ENCODE peak calls at places on chromosome 6, in four cellular contexts. O, G, J and K are unnamed samples.

GRCh38 chr6:131782764-131783163 is 25.1 kb upstream of the ENPP1 start:
- DNase-seq in O (no peak), G (no peak), J (no peak), K (no peak)

GRCh38 chr6:3351105-3351676 is 92.4 kb downstream of the PSMG4 start:
- DNase-seq in O (no peak), G (no peak), J (no peak), K (no peak)

GRCh38 chr6:39188577-39188976 is 40.7 kb downstream of the KCNK5 start:
- DNase-seq in O (no peak), G (no peak), J (no peak), K (no peak)

GRCh38 chr6:72552938-72553337 is 68.9 kb upstream of the KCNQ5 start:
- DNase-seq in O (no peak), G (no peak), J (no peak), K (no peak)

GRCh38 chr6:44674226-44675155 is 287.0 kb downstream of the CDC5L start:
- DNase-seq in O (no peak), G (no peak), J (no peak), K (no peak)

GRCh38 chr6:10720229-10720959 is 2.5 kb upstream of the TMEM14C start:
- DNase-seq in O (peak; percentile 74), G (peak; percentile 22), J (no peak), K (peak; percentile 85)

GRCh38 chr6:18632670-18633410 is 245.7 kb downstream of the RNF144B start:
- DNase-seq in O (no peak), G (no peak), J (no peak), K (no peak)

GRCh38 chr6:100001915-100002388 is 7.9 kb upstream of the MCHR2 start:
- DNase-seq in O (peak; percentile 52), G (peak; percentile 52), J (no peak), K (peak; percentile 52)

GRCh38 chr6:11224966-11225463 is 7.5 kb downstream of the NEDD9 start:
- DNase-seq in O (no peak), G (no peak), J (no peak), K (no peak)

GRCh38 chr6:119856136-119856535 is 506.6 kb upstream of the MAN1A1 start:
- DNase-seq in O (no peak), G (no peak), J (no peak), K (no peak)

DNA sequence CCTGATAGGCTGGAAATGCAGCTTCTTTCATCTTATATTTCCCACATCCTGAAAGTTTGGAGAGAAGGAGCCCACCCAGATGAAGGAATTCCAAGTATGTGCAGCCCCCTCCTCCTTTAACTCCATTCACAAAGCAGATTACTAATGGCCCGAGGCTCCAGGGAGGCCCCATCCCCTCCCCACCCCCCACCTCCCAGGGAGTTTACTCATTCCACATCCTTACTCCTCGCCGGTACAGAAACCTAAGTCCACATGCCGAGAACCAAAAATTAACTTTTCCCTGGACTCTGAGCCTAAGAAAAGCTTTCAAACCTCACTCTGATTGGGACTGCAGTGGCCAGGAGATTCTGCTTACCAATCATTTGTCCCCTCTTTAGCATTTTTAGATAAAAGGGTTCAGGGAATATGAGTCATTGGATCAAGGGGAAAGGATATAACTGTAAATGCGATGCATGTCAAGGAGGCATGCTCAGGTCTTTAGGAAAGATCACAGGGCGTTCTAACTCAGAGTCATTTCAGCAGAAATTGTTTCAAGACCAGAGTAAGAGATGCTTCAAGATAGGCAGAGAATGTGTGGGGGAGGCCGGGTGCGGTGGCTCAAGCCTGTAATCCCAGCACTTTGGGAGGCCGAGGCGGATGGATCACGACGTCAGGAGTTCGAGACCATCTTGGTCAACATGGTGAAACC is 31.9 kb upstream of the PIM1 start:
- DNase-seq in O (no peak), G (no peak), J (peak; percentile 60), K (no peak)
- H3K4me1 ChIP-seq in O (peaks cover 38% of the 10 kb centered on the region), G (peaks cover 57% of the 10 kb centered on the region), J (peaks cover 39% of the 10 kb centered on the region), K (peaks cover 4% of the 10 kb centered on the region)

GRCh38 chr6:139497344-139497961 is 123.0 kb upstream of the CITED2 start:
- DNase-seq in O (no peak), G (no peak), J (no peak), K (no peak)

GRCh38 chr6:139498715-139499114 is 124.3 kb upstream of the CITED2 start:
- DNase-seq in O (no peak), G (no peak), J (no peak), K (no peak)

GRCh38 chr6:139496654-139497343 is 122.4 kb upstream of the CITED2 start:
- DNase-seq in O (no peak), G (no peak), J (no peak), K (no peak)

GRCh38 chr6:139500977-139501376 is 126.5 kb upstream of the CITED2 start:
- DNase-seq in O (no peak), G (no peak), J (no peak), K (no peak)
- H3K27ac ChIP-seq in O (no peak overlapping the region), G (no peak overlapping the region), J (no peak overlapping the region), K (no peak overlapping the region)

DNA sequence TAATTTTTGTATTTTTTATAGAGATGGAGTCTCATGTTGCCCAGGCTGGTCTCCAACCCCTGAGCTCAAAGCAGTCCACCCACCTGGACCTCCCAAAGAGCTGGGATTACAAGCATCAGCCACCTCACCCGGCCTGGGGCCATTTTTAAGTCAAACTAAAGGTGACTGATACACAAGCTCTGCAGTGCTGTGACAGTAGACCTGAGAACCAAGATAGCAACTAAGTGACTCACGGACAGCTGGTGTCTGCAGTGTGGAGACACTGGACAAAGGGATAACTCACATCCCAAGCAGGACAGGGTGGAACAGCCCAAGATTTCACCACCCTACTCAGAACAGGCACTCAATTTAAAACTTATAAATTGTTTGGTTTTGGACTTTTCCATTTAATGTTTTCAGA is 402.5 kb downstream of the CD83 start:
- DNase-seq in O (no peak), G (no peak), J (no peak), K (no peak)
- H3K4me3 ChIP-seq in O (no peak overlapping the region), G (no peak overlapping the region), J (no peak overlapping the region), K (no peak overlapping the region)

GRCh38 chr6:134307074-134307473 is 10.8 kb downstream of the SGK1 start:
- DNase-seq in O (no peak), G (no peak), J (no peak), K (no peak)
- H3K4me1 ChIP-seq in O (no peaks in the 10 kb centered on the region), G (no peaks in the 10 kb centered on the region), J (no peaks in the 10 kb centered on the region), K (no peaks in the 10 kb centered on the region)

DNA sequence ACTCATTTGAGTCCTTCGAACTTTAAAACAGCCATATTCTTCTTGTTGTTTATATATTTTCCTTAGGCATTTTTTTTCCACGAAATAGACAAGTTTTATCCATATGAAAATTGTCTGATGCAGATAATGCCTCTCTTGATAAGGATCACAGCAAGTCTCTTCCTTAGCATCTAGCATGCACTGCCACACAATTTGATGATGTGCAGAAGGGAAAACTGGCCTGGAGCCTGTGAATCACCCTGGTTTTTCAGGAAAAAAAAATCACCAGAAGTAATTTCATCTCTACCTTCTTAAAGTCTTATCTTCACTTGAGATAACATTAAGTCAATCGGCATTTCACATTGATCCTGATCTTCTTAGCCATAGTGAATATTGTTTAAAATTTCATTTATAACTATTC is 199.8 kb downstream of the TENT5A start:
- DNase-seq in O (no peak), G (peak; percentile 3), J (no peak), K (no peak)
- H3K27ac ChIP-seq in O (no peak overlapping the region), G (no peak overlapping the region), J (no peak overlapping the region), K (no peak overlapping the region)

GRCh38 chr6:169961772-169962561 is 210.5 kb downstream of the ERMARD start:
- DNase-seq in O (peak; percentile 44), G (peak; percentile 32), J (peak; percentile 76), K (no peak)
- H3K4me3 ChIP-seq in O (peak overlapping the region; percentile 48), G (no peak overlapping the region), J (peak overlapping the region; percentile 61), K (peak overlapping the region; percentile 54)

DNA sequence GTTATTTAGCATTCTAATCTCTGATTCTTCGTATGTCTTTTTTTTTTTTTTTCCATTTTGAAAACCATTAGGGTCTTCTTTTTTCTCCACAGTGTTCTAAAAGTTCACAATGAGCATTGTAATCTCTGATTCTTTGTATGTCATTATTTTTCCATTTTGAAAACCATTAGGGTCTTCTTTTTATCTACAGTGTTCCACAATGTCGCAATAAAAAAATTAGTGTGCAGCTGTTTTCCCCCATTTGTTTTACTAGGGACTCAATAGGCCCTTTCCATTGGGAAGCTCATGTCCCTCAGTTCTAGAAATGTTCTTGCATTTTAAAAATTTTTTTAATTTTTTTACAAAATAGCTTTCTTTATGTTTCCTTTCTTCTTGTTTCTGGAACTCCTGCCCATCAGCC is 64.2 kb downstream of the RNF182 start:
- DNase-seq in O (no peak), G (no peak), J (no peak), K (no peak)
- H3K4me1 ChIP-seq in O (no peaks in the 10 kb centered on the region), G (peaks cover 27% of the 10 kb centered on the region), J (no peaks in the 10 kb centered on the region), K (no peaks in the 10 kb centered on the region)